ENCODE peak calls at places on chromosome 12, in eight cellular contexts. A is A549, J is AG09309, K is cardiac fibroblast, G is transverse colon, R is fibroblast of pulmonary artery, E is dorsolateral prefrontal cortex, T is Peyer's patch. D is an unnamed sample.

GRCh38 chr12:28683371-28683770 is 465.7 kb upstream of the FAR2 start:
- DNase-seq in K (no peak), E (no peak), R (peak), G (no peak), J (peak), T (no peak), A (no peak), D (no peak)

GRCh38 chr12:89212339-89212771 is 139.9 kb downstream of the DUSP6 start:
- DNase-seq in J (no peak), T (no peak), A (no peak), K (peak), G (peak), R (peak), E (no peak), D (no peak)

GRCh38 chr12:5694759-5695409 is 250.2 kb downstream of the ANO2 start:
- DNase-seq in E (no peak), T (no peak), G (no peak), A (no peak), K (no peak), R (no peak), J (peak), D (no peak)

GRCh38 chr12:49974231-49974675 is 1.5 kb downstream of the AQP6 start:
- DNase-seq in R (peak), T (peak), J (no peak), G (peak), K (peak), A (peak), E (peak), D (no peak)

GRCh38 chr12:27610380-27610779 is 85.9 kb upstream of the REP15 start:
- DNase-seq in K (peak), T (no peak), G (no peak), E (no peak), R (peak), A (peak), J (no peak), D (no peak)

GRCh38 chr12:49345048-49345839 is 1.4 kb upstream of the DNAJC22 start:
- DNase-seq in R (no peak), T (peak), J (no peak), A (no peak), E (no peak), G (peak), K (no peak), D (no peak)

GRCh38 chr12:7113389-7113871 is 4.4 kb upstream of the C1RL start:
- DNase-seq in E (no peak), G (peak), R (peak), A (peak), T (peak), J (no peak), K (peak), D (no peak)

GRCh38 chr12:68270358-68270757 is 17.0 kb upstream of the IL22 start:
- DNase-seq in T (no peak), A (no peak), G (no peak), K (no peak), E (no peak), R (no peak), J (no peak), D (no peak)

GRCh38 chr12:90234455-90234854 is 525.8 kb upstream of the ATP2B1 start:
- DNase-seq in G (no peak), R (peak), J (no peak), A (peak), K (peak), E (no peak), T (no peak), D (no peak)

GRCh38 chr12:95857799-95858198 is 953 bp upstream of the SNRPF start:
- DNase-seq in K (no peak), J (no peak), T (no peak), A (no peak), G (no peak), E (no peak), R (no peak), D (no peak)

GRCh38 chr12:93243689-93244513 is 133.8 kb upstream of the NUDT4 start:
- DNase-seq in G (peak), E (no peak), T (no peak), J (peak), K (peak), A (peak), R (peak), D (no peak)

GRCh38 chr12:70052931-70053497 is 190.2 kb upstream of the CNOT2 start:
- DNase-seq in E (no peak), A (peak), R (peak), J (peak), T (no peak), K (peak), G (peak), D (peak)

GRCh38 chr12:9098463-9099026 is 17.2 kb downstream of the A2M start:
- DNase-seq in E (no peak), R (no peak), G (no peak), J (no peak), T (no peak), A (no peak), K (no peak), D (no peak)

GRCh38 chr12:102955926-102956737 is 1.3 kb upstream of the ASCL1 start:
- DNase-seq in T (no peak), J (no peak), E (no peak), A (no peak), K (no peak), R (no peak), G (no peak), D (no peak)

GRCh38 chr12:15627995-15628945 is 160.9 kb downstream of the EPS8 start:
- DNase-seq in T (no peak), R (peak), G (no peak), K (peak), J (no peak), A (peak), E (no peak), D (no peak)

GRCh38 chr12:132323171-132324010 is 6.0 kb downstream of the GALNT9 start:
- DNase-seq in J (no peak), K (peak), G (no peak), A (no peak), T (no peak), E (no peak), R (no peak), D (no peak)

GRCh38 chr12:76690916-76691700 is 72.8 kb upstream of the ZDHHC17 start:
- DNase-seq in E (no peak), J (no peak), T (no peak), R (peak), G (no peak), K (peak), A (no peak), D (no peak)

DNA sequence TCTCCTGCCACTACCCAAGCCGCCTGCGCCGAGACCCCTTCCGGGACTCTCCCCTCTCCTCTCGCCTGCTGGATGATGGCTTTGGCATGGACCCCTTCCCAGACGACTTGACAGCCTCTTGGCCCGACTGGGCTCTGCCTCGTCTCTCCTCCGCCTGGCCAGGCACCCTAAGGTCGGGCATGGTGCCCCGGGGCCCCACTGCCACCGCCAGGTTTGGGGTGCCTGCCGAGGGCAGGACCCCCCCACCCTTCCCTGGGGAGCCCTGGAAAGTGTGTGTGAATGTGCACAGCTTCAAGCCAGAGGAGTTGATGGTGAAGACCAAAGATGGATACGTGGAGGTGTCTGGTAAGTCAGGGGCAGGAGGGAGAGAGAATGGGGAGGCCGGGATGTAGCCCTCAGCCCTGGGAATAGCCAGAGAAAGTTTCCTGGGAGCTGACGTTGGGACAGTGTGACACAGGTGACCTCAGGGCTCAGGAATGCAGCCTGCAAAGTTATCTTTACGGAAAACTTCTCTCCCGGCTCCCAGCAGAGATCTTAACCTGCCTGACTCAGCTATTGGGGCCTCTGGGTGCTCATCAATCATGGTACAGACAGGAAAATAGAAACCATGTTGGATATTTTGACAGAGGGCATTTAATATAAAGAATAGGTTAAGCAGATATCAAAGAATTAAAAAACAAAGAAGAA is 747 bp downstream of the HSPB8 start:
- DNase-seq in J (no peak), K (peak), R (peak), A (peak), E (no peak), G (no peak), T (no peak), D (no peak)
- H3K4me3 ChIP-seq in J (peak), K (peak), R (peak), A (peak), E (peak), G (peak), T (peak), D (peak)

DNA sequence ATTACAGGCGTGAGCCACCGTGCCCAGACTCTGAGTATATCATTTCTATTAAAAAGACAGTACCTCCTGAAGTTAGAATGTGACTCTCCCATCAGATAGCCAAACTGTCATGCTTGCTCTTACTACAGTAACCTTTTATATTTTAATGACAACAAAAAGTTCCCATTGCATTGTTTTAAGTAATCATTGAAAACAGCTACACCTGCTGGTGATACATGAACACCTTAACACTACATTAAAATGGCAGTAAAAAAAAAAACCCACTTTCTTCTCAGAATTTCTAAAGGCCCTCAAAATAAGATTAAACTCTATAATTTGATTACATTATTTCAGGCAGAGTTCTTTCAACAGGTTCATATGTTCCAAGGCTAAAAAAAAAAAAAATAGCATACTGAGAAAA is 76.7 kb downstream of the SH2B3 start:
- DNase-seq in K (no peak), G (no peak), E (no peak), J (no peak), T (no peak), R (no peak), A (no peak), D (no peak)
- TF ChIP-seq CTCF in K (no peak), G (no peak), E (no peak), J (peak), T (no peak), R (peak), A (peak), D (no peak)

GRCh38 chr12:106197906-106198623 is 49.8 kb downstream of the CKAP4 start:
- DNase-seq in E (no peak), A (no peak), T (no peak), K (no peak), G (no peak), R (no peak), J (peak), D (no peak)
- H3K4me3 ChIP-seq in E (no peak), A (no peak), T (no peak), K (no peak), G (no peak), R (no peak), J (no peak), D (no peak)

DNA sequence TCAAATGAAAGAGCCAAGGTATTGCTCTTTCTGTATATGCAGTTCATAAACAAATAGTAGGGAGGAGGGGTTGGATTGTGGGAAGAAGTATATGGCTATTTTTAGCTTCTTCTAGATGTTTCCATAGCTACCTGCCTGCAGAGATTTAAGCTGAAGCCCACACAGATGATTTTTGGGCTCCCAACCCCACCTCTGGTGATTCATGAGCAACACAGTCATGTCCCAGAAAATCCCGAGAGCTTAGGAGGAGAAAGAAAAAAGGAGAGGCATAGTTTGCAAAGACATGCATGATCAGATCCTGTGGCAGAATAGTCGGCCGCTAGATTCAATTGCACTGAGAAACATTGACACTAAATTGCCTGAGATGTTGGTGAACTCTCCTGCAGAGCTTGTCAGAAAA is 13.8 kb downstream of the TESPA1 start:
- DNase-seq in R (no peak), T (no peak), A (no peak), E (no peak), G (no peak), J (no peak), K (no peak), D (no peak)
- TF ChIP-seq CTCF in R (no peak), T (no peak), A (no peak), E (no peak), G (no peak), J (no peak), K (no peak), D (no peak)

GRCh38 chr12:121568971-121569808 is 11.6 kb downstream of the KDM2B start:
- DNase-seq in K (peak), A (no peak), T (no peak), R (peak), J (no peak), E (no peak), G (peak), D (no peak)

GRCh38 chr12:121570467-121571283 is 10.1 kb downstream of the KDM2B start:
- DNase-seq in T (no peak), E (no peak), J (no peak), G (no peak), K (peak), R (no peak), A (no peak), D (no peak)

GRCh38 chr12:121573949-121574520 is 6.8 kb downstream of the KDM2B start:
- DNase-seq in G (peak), K (no peak), R (no peak), T (no peak), J (no peak), E (no peak), A (no peak), D (no peak)

DNA sequence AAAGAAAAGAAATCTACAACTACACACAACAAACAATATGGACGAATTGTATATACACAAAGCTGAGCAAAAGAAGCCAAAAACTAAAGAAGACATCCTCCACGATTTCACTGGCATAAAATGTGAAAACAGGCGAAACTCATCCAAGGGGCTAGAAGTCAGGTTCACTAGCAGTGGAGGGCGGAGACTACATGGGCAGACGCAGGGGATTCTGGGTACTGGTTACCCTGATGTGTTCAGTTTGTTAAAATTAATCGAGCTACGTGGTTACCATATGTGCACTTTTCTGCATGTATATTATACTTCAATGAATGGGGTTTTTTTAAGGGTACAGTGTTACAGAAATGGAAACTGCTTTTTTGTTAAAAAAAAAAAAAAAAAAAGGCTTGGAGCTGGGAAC is 12.3 kb downstream of the KDM2B start:
- DNase-seq in A (no peak), E (no peak), J (no peak), K (no peak), R (no peak), T (no peak), G (no peak), D (no peak)
- H3K4me3 ChIP-seq in A (no peak), E (no peak), J (no peak), K (no peak), R (no peak), T (no peak), G (no peak), D (no peak)

GRCh38 chr12:53984901-53985357 is at the start of gene HOXC10:
- DNase-seq in A (peak), G (peak), T (peak), K (peak), E (peak), J (peak), R (peak), D (peak)
- TF ChIP-seq CTCF in A (peak), G (peak), T (peak), K (peak), E (peak), J (peak), R (peak), D (peak)

D was measured in thoracic aorta.